ENCODE peak calls at places on chromosomes 11 and 22, in four cellular contexts. One of them, this sample, is unnamed.

GRCh38 chr22:35914665-35915476 is 113.8 kb downstream of the RBFOX2 start:
- DNase-seq in HepG2: peak; percentile 91
- DNase-seq in K562: peak; percentile 76
- DNase-seq in HCT116: peak; percentile 80
- DNase-seq in this sample: peak; percentile 51

GRCh38 chr11:61007383-61007970 is 36.0 kb downstream of the CD6 start:
- DNase-seq in HepG2: no peak
- DNase-seq in K562: no peak
- DNase-seq in HCT116: no peak
- DNase-seq in this sample: no peak

GRCh38 chr11:75773595-75774353 is 5.2 kb downstream of the DGAT2 start:
- DNase-seq in HepG2: no peak
- DNase-seq in K562: peak; percentile 22
- DNase-seq in HCT116: no peak
- DNase-seq in this sample: no peak

GRCh38 chr11:9028591-9028990 is 24.8 kb upstream of the NRIP3 start:
- DNase-seq in HepG2: no peak
- DNase-seq in K562: no peak
- DNase-seq in HCT116: no peak
- DNase-seq in this sample: no peak

GRCh38 chr11:58394195-58394594 is 12.5 kb downstream of the OR5B3 start:
- DNase-seq in HepG2: peak; percentile 62
- DNase-seq in K562: no peak
- DNase-seq in HCT116: no peak
- DNase-seq in this sample: no peak

GRCh38 chr22:22168190-22168940 is 76.2 kb upstream of the VPREB1 start:
- DNase-seq in HepG2: peak; percentile 25
- DNase-seq in K562: peak; percentile 88
- DNase-seq in HCT116: peak; percentile 88
- DNase-seq in this sample: no peak

GRCh38 chr11:126704144-126704543 is 296.4 kb downstream of the KIRREL3 start:
- DNase-seq in HepG2: no peak
- DNase-seq in K562: no peak
- DNase-seq in HCT116: no peak
- DNase-seq in this sample: no peak

GRCh38 chr11:32176223-32176811 is 85.4 kb downstream of the RCN1 start:
- DNase-seq in HepG2: peak; percentile 69
- DNase-seq in K562: peak; percentile 86
- DNase-seq in HCT116: peak; percentile 90
- DNase-seq in this sample: peak; percentile 59

GRCh38 chr11:92245700-92246270 is 21.2 kb downstream of the FAT3 start:
- DNase-seq in HepG2: no peak
- DNase-seq in K562: no peak
- DNase-seq in HCT116: no peak
- DNase-seq in this sample: no peak

GRCh38 chr11:18765554-18765953 is 26.0 kb downstream of the PTPN5 start:
- DNase-seq in HepG2: no peak
- DNase-seq in K562: no peak
- DNase-seq in HCT116: no peak
- DNase-seq in this sample: no peak

DNA sequence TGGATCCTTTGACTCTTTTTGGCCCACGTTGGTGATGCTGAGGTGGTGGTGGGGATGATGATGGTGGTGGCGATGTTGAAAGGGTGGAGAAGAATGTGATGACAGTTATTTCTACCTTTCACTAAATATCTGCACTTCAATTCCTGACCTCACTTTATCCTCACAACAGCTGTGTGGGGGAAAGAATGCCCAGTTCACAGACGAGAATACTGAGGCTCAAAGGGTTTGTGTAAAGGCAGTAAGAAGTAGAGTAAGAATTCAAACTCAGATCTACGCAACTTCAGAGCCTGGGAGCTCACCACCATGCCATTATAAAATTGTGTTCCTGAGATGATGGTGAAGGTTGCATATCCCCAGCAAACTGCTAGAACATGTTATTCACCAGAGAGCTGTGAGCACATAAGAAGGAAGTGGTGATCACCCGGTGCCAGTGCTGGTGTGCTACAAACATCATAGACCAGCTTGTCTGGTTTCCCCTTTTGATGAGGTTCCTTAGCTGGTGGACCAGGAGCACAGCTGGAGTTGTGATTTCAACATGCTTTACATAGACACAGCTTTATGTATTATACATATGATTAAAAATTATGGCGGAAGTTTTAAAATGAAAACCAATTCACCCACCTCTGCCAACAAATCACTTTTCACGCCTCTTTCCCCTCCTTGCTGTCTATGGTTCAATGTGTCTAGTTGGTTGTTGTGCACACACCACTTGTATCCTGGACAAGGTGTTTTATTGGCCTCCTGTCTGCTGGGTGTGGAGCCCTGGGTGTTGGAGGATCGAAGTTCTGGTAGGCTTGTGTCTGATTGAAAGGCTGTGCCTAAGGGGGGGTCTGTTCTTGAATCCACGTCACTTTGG is 6.2 kb downstream of the ST14 start:
- DNase-seq in HepG2: no peak
- DNase-seq in K562: no peak
- DNase-seq in HCT116: no peak
- DNase-seq in this sample: no peak
- TF ChIP-seq FOSL1 in HepG2: no peak
- TF ChIP-seq FOSL1 in K562: no peak
- TF ChIP-seq FOSL1 in HCT116: no peak
- TF ChIP-seq FOSL1 in this sample: no peak

GRCh38 chr22:43325176-43325575 is 18.0 kb downstream of the SCUBE1 start:
- DNase-seq in HepG2: no peak
- DNase-seq in K562: no peak
- DNase-seq in HCT116: no peak
- DNase-seq in this sample: no peak
- TF ChIP-seq FOSL1 in HepG2: no peak
- TF ChIP-seq FOSL1 in K562: no peak
- TF ChIP-seq FOSL1 in HCT116: no peak
- TF ChIP-seq FOSL1 in this sample: no peak

DNA sequence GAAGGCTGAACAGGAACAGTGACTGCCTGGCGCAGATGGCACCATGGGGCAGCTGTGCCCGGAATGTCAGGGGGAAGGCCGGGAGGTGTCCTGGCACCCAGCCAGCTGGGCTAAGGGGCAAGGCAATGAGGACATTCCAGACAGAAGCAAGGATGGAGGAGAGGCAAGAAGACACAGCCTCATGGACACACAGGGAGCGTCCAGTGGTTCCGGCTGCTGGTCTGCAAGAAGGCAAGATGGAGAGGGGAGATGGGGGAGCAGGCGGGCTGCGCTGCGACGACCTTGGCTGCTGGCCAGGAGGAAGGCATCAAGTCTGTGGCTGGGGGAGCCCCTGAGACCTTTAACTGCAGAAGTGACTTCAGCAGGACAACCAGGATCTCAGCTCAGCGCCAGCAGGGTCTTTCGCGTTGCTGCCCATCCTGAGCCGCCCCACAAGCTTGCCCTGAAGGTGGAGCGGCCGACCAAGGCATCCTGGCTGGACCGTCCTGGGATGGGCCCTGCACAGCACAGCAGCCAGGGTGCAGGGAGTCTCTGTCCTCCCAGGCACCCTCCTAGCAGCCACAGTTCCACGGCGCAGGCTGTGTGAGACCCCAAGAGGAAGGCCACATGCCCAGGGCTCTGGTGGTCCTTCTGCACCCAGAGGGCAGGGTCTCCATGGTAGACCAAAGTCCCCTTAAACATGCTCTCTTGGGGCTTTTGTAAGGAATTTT is 531.7 kb downstream of the BRD1 start:
- DNase-seq in HepG2: no peak
- DNase-seq in K562: no peak
- DNase-seq in HCT116: no peak
- DNase-seq in this sample: no peak
- TF ChIP-seq FOSL1 in HepG2: no peak
- TF ChIP-seq FOSL1 in K562: no peak
- TF ChIP-seq FOSL1 in HCT116: no peak
- TF ChIP-seq FOSL1 in this sample: no peak

GRCh38 chr11:11243790-11244469 is 109.1 kb downstream of the CSNK2A3 start:
- DNase-seq in HepG2: no peak
- DNase-seq in K562: peak; percentile 49
- DNase-seq in HCT116: no peak
- DNase-seq in this sample: no peak
- TF ChIP-seq FOSL1 in HepG2: no peak
- TF ChIP-seq FOSL1 in K562: no peak
- TF ChIP-seq FOSL1 in HCT116: no peak
- TF ChIP-seq FOSL1 in this sample: no peak

GRCh38 chr11:96778272-96778671 is 388.5 kb downstream of the JRKL start:
- DNase-seq in HepG2: no peak
- DNase-seq in K562: no peak
- DNase-seq in HCT116: no peak
- DNase-seq in this sample: no peak
- TF ChIP-seq FOSL1 in HepG2: no peak
- TF ChIP-seq FOSL1 in K562: no peak
- TF ChIP-seq FOSL1 in HCT116: no peak
- TF ChIP-seq FOSL1 in this sample: no peak

GRCh38 chr11:70090989-70091388 is 12.9 kb downstream of the ANO1 start:
- DNase-seq in HepG2: no peak
- DNase-seq in K562: no peak
- DNase-seq in HCT116: no peak
- DNase-seq in this sample: no peak
- TF ChIP-seq FOSL1 in HepG2: no peak
- TF ChIP-seq FOSL1 in K562: no peak
- TF ChIP-seq FOSL1 in HCT116: no peak
- TF ChIP-seq FOSL1 in this sample: no peak

GRCh38 chr11:128549256-128549944 is 38.0 kb downstream of the ETS1 start:
- DNase-seq in HepG2: no peak
- DNase-seq in K562: no peak
- DNase-seq in HCT116: no peak
- DNase-seq in this sample: no peak

GRCh38 chr11:128548655-128549255 is 38.6 kb downstream of the ETS1 start:
- DNase-seq in HepG2: no peak
- DNase-seq in K562: no peak
- DNase-seq in HCT116: no peak
- DNase-seq in this sample: no peak

GRCh38 chr11:128550261-128550821 is 37.0 kb downstream of the ETS1 start:
- DNase-seq in HepG2: no peak
- DNase-seq in K562: no peak
- DNase-seq in HCT116: no peak
- DNase-seq in this sample: no peak

GRCh38 chr11:128550967-128551522 is 36.3 kb downstream of the ETS1 start:
- DNase-seq in HepG2: no peak
- DNase-seq in K562: no peak
- DNase-seq in HCT116: no peak
- DNase-seq in this sample: no peak

GRCh38 chr11:128547946-128548654 is 39.3 kb downstream of the ETS1 start:
- DNase-seq in HepG2: no peak
- DNase-seq in K562: no peak
- DNase-seq in HCT116: no peak
- DNase-seq in this sample: no peak
- TF ChIP-seq FOSL1 in HepG2: no peak
- TF ChIP-seq FOSL1 in K562: no peak
- TF ChIP-seq FOSL1 in HCT116: no peak
- TF ChIP-seq FOSL1 in this sample: no peak

DNA sequence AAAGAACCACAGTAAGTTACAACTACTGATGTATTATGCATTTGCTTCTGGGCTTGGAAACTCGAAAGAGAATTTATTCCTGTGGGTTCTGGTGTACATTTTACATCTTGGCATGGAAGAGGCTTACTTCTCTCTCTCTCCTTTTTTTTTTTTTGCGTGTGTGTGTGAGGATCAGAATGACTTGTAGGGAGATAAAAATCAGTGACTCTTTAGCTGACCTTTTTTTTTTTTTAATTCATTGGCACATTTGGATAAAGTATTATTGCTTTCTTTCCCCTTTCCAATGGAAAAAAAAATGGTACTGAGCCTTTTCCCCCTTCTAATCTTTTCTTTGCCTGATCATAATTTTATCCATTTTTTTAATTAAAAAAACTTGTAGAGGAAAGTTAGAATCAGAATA is 43.5 kb downstream of the EXT2 start:
- DNase-seq in HepG2: no peak
- DNase-seq in K562: no peak
- DNase-seq in HCT116: no peak
- DNase-seq in this sample: no peak
- TF ChIP-seq FOSL1 in HepG2: no peak
- TF ChIP-seq FOSL1 in K562: peak; percentile 60
- TF ChIP-seq FOSL1 in HCT116: no peak
- TF ChIP-seq FOSL1 in this sample: no peak

DNA sequence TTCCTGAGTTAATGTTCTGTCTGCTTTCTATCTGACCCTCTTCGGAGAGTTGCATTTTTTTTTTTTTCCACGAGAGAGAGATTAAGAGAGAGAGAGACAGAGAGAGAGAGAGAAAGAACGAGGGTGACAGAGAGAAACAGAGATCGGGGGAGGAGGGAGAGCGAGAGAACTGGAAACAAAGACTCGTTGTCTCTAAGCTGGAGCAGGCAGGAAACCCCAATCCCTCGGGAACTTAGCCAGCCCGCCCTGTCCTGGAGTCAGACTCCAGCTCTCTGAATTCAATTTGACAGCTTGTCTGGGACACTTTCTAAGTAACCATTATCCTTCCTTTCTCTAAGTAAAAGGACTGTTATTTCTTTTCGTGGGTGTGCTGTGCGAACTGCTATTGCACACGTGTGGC is 76.9 kb downstream of the KCNJ1 start:
- DNase-seq in HepG2: no peak
- DNase-seq in K562: no peak
- DNase-seq in HCT116: no peak
- DNase-seq in this sample: no peak
- TF ChIP-seq FOSL1 in HepG2: no peak
- TF ChIP-seq FOSL1 in K562: no peak
- TF ChIP-seq FOSL1 in HCT116: no peak
- TF ChIP-seq FOSL1 in this sample: no peak

This sample was measured in H1.